ENCODE peak calls at places on chromosomes 16 and 17, in four cellular contexts. L, N, W and Y are unnamed samples.

GRCh38 chr16:50152386-50152806 is 710 bp upstream of the TENT4B start:
- DNase-seq in L (peak), N (peak), W (no peak), Y (peak)

GRCh38 chr16:73199214-73199613 is 151.3 kb upstream of the ZFHX3 start:
- DNase-seq in L (no peak), N (no peak), W (no peak), Y (no peak)

GRCh38 chr16:9050102-9050830 is 41.2 kb upstream of the HAPSTR1 start:
- DNase-seq in L (no peak), N (no peak), W (no peak), Y (peak)

GRCh38 chr17:62739666-62740065 is 68.4 kb downstream of the MARCHF10 start:
- DNase-seq in L (no peak), N (no peak), W (no peak), Y (no peak)

GRCh38 chr17:21295036-21295952 is 10.8 kb downstream of the MAP2K3 start:
- DNase-seq in L (peak), N (peak), W (no peak), Y (peak)

GRCh38 chr16:87392823-87393679 is 915 bp downstream of the MAP1LC3B start:
- DNase-seq in L (peak), N (peak), W (peak), Y (peak)

GRCh38 chr17:40922239-40922638 is 15.2 kb downstream of the KRT23 start:
- DNase-seq in L (peak), N (peak), W (no peak), Y (peak)

GRCh38 chr16:55569025-55569424 is 2.5 kb downstream of the CAPNS2 start:
- DNase-seq in L (no peak), N (no peak), W (no peak), Y (no peak)

GRCh38 chr17:70181866-70182265 is 12.5 kb downstream of the KCNJ2 start:
- DNase-seq in L (no peak), N (no peak), W (no peak), Y (no peak)

GRCh38 chr16:90046122-90046970 is 27.1 kb upstream of the DBNDD1 start:
- DNase-seq in L (no peak), N (no peak), W (no peak), Y (no peak)

GRCh38 chr16:67719778-67720144 is 645 bp upstream of the GFOD2 start:
- DNase-seq in L (no peak), N (peak), W (no peak), Y (peak)

GRCh38 chr17:49401971-49402491 is 12.7 kb downstream of the PHB1 start:
- DNase-seq in L (no peak), N (no peak), W (no peak), Y (no peak)

GRCh38 chr17:43570518-43570928 is 24.4 kb upstream of the ETV4 start:
- DNase-seq in L (no peak), N (no peak), W (no peak), Y (no peak)

GRCh38 chr16:13543850-13544249 is 376.1 kb upstream of the ERCC4 start:
- DNase-seq in L (no peak), N (no peak), W (no peak), Y (no peak)

GRCh38 chr17:56679148-56679766 is 85.8 kb downstream of the NOG start:
- DNase-seq in L (no peak), N (peak), W (no peak), Y (peak)

GRCh38 chr17:42016952-42017865 is at the start of gene DNAJC7:
- DNase-seq in L (peak), N (peak), W (peak), Y (peak)

GRCh38 chr17:32769846-32770245 is 107.1 kb downstream of the MYO1D start:
- DNase-seq in L (no peak), N (no peak), W (no peak), Y (peak)

GRCh38 chr17:80820331-80820730 is 171.3 kb upstream of the CHMP6 start:
- DNase-seq in L (no peak), N (peak), W (no peak), Y (no peak)

DNA sequence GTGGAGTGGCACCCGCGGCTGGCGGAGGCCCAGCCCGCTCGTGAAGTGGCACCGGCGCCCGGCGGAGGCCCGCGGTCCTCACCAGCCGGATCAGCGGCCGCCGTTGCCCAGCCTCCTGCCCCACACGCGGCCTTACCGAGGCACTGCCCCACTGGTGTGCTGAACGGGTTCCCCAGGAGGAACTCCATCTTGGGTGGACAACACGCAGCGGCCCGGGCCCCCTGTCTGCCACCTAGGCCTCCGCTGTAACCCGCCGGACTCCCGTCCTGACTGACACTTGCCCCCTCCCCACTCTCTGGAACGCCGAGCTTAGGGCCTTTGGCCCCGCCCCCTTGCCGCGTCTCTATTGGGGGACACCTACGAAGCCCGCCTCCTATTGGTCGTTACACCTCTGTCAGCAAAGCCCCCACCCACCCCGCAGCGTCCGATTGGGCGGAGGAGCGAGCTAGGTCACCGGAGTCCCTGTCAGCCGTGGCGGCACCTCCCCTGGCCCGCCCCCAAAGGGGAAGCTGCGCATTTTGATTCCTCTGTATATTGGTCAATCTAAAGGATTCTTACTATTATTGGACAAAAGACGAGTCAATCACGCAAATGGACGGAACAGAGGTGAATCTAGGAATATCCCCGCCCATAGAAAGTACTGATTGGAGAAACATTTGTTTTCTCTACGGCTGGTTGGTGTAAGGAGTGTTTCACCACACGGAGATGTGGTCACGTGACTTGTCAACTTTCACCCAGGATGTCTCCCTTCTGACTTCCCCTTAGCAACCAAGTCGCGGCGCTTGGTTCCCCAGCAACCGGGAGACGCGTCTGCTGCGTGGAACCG is at the start of the genes DRC3 and TOM1L2:
- DNase-seq in L (peak), N (peak), W (peak), Y (peak)
- TF ChIP-seq CTCF in L (no peak), N (peak), W (peak), Y (no peak)

DNA sequence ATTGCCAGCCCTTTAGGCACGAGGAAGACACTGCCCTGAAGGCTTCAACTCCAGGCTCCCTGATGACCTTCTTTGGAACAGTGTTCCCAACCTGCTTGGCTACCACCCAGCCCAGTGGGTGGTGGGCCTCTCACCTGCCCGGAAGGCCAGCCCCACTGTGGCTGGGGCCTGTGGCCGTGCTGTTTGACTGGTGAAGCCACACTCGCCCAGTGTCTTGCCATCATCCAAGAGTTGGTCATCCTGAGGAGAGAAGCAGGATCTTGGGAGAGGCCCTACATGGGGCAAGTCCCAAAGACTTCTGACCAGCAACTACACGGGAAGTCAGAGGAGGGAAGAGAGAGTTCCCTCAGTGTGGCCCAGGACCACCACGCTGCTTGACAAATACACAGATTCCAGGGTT is 1.8 kb downstream of the ELOB start:
- DNase-seq in L (no peak), N (no peak), W (no peak), Y (no peak)
- H3K27ac ChIP-seq in L (peak), N (no peak), W (no peak), Y (no peak)

DNA sequence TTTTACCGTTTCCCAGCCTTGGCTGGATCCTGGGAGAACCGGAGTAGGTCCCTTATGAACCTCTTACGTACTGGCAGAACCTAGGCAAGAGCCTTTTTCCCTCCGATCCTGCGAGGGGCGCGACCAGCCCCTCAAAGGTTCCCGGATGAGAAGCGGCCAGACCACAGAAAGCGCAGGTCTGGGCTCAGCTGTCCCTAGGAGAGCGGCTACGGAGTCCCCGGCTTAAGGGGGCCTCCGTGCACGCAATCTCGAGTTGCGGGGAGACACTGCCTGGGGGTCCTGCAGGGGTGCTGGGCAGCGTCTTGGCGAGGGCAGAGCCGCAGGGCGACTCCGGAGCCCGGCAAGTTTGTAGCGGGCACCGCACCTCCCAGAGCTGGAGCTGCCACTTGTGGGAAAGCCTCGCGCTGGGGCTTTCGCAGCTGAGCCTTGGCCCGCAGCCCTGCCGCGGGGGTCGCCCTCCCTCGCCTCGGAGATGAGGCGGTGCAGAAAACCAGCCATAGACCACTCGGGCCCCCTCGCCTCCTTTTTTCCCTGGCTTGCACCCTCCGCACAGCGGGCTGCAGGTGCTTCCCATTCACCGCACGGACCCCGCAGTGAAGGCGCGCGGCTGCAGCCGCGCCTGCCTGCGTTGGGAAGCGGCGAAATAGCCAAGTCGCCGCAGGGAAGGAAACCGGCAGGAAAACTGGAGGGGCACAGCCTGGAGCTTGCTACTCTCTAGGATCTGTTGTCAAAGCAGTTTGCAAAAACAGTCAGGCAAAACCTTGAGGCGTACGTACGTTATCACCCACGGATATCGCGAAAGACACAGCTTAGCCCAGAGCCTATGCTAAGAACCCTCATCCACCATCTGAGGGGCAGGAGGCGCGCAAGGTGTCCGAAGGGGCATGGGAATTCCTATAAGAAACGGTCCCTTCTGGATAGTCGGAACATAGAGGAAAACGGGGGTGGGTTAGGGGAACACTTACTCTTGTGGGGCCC is 834 bp downstream of the CDH8 start:
- DNase-seq in L (no peak), N (peak), W (no peak), Y (peak)
- H3K4me3 ChIP-seq in L (peak), N (peak), W (no peak), Y (peak)

DNA sequence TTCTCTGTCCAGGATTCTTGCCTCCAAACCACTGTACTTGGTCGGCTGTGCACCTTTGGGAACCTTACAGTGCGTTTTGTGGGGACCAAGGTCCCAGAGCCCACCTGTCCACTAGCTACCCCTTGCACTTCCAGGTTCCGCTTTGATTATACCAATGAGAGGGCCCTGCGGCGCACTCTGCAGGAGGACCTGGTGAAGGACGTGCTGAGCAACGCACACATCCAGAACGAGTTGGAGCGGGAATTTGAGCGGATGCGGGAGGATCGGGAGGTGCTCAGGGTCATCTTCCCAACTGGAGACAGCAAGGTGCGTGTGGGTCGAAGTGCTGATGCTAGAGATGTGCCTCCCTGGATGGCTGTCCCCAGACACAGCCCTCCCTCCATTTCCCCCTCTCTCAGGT is 18.8 kb downstream of the POLR2A start:
- DNase-seq in L (no peak), N (no peak), W (no peak), Y (peak)
- TF ChIP-seq CTCF in L (no peak), N (peak), W (no peak), Y (peak)

DNA sequence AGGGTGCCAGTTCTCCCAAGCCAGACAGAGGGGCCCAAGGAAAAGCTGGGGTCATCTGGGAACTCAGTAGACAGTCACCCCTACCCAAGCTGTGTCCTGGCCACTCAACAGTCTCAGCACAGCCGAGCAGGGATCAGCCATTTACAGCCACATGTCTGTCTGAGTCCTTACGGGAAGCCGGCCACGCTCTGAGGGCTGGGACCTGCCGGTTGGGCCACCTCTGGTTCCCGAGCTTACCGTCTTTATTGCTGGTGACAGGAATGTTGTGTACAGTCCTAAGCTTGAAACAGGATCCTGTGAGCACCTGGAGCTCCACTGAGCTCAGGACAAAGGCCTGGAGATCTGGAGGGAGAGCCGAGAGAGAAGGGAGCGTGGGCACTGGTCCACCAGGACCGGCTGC is 59.8 kb downstream of the TIMM22 start:
- DNase-seq in L (no peak), N (no peak), W (no peak), Y (no peak)
- H3K27ac ChIP-seq in L (no peak), N (no peak), W (no peak), Y (peak)

GRCh38 chr17:12422632-12423031 is 243.1 kb upstream of the MYOCD start:
- DNase-seq in L (peak), N (no peak), W (peak), Y (no peak)
- H3K4me3 ChIP-seq in L (no peak), N (no peak), W (no peak), Y (no peak)

GRCh38 chr17:54257440-54257839 is 434.7 kb downstream of the KIF2B start:
- DNase-seq in L (no peak), N (no peak), W (no peak), Y (no peak)

GRCh38 chr17:54256530-54256929 is 433.8 kb downstream of the KIF2B start:
- DNase-seq in L (no peak), N (no peak), W (no peak), Y (no peak)

DNA sequence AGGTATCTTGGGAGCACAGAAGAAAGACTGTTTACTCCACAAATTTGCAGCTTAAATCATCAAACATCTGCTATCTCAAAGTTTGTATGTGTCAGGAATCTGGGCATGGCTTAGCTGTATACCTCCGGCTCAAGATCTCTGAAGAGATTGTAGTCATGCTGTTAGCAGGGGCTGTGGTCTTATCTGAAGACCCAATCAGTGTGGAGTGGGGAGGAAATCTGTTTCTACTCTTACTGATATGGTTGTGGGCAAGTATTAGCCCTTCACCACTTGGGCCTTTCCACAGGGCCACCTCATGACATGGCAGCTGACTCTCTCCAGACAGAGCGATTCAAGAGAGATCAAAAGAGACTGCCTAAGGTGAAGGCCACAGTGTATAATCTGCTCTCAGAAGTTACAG is 438.7 kb downstream of the KIF2B start:
- DNase-seq in L (no peak), N (no peak), W (no peak), Y (no peak)
- TF ChIP-seq CTCF in L (no peak), N (no peak), W (no peak), Y (no peak)

GRCh38 chr16:583815-584591 is 5.9 kb upstream of the RAB40C start:
- DNase-seq in L (no peak), N (no peak), W (peak), Y (no peak)

GRCh38 chr16:582218-582613 is 7.7 kb upstream of the RAB40C start:
- DNase-seq in L (no peak), N (no peak), W (no peak), Y (no peak)

GRCh38 chr16:583470-583814 is 6.4 kb upstream of the RAB40C start:
- DNase-seq in L (no peak), N (no peak), W (no peak), Y (no peak)

GRCh38 chr16:580946-581498 is 8.8 kb upstream of the RAB40C start:
- DNase-seq in L (no peak), N (no peak), W (no peak), Y (no peak)

DNA sequence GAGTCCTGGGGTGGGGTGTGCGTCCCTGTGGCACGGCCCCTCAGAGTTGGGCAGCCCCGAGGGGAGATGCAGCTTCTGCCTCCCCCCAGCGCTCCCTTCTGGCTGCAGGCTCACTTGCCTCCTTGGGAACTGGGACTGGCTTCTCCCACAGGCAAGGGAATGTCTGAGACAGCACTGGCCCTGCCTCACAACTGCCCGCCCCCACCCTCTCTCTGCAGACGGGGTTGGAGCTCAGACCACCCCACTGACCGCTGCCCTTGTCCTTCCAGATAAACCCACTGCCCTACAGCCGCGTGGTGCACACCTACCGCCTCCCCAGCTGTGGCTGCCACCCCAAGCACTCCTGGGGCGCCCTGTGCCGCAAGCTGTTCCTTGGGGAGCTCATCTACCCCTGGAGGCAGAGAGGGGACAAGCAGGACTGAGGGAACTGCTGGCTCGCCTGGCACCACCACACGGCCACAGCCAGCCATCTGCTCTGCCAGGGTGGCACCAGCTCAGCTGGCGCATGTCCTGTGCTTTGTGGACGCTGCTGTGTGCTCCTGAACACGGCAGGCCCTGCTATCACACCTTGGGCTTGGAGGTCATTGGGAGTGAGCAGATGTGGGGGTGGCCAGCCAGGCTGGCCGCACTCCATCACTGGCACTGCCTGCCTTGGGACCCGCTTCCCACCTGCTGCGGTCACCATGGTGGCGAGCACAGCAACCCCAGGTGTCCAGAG is 7.1 kb upstream of the RAB40C start:
- DNase-seq in L (peak), N (no peak), W (no peak), Y (no peak)
- H3K27ac ChIP-seq in L (no peak), N (no peak), W (no peak), Y (no peak)